ENCODE peak calls at places on chromosomes 11 and 22, in five cellular contexts. Z is GM13977, F is GM23248, T is amniotic stem cell, C is GM23338. V is an unnamed sample.

GRCh38 chr11:21411597-21411996 is 742.2 kb downstream of the NELL1 start:
- DNase-seq in Z (no peak), F (no peak), T (no peak), C (no peak), V (no peak)

GRCh38 chr11:125091877-125092664 is 19.4 kb downstream of the TMEM218 start:
- DNase-seq in Z (no peak), F (no peak), T (no peak), C (no peak), V (no peak)

GRCh38 chr22:39519681-39520053 is 695 bp upstream of the ATF4 start:
- DNase-seq in Z (no peak), F (peak; percentile 89), T (no peak), C (peak; percentile 77), V (no peak)

GRCh38 chr22:41915035-41915782 is at the start of gene SHISA8:
- DNase-seq in Z (peak; percentile 87), F (peak; percentile 71), T (peak; percentile 7), C (peak; percentile 73), V (no peak)

GRCh38 chr11:1226981-1227550 is 4.2 kb downstream of the MUC5B start:
- DNase-seq in Z (no peak), F (peak; percentile 47), T (no peak), C (peak; percentile 71), V (no peak)

GRCh38 chr11:46363455-46363920 is 16.2 kb downstream of the DGKZ start:
- DNase-seq in Z (no peak), F (peak; percentile 72), T (no peak), C (no peak), V (no peak)

GRCh38 chr11:122748968-122749687 is 89.2 kb upstream of the CRTAM start:
- DNase-seq in Z (peak; percentile 74), F (peak; percentile 97), T (peak; percentile 81), C (no peak), V (peak; percentile 42)

GRCh38 chr11:57214087-57214395 is 23.0 kb downstream of the APLNR start:
- DNase-seq in Z (no peak), F (peak; percentile 26), T (no peak), C (no peak), V (no peak)

GRCh38 chr11:95937358-95937757 is 13.5 kb upstream of the MTMR2 start:
- DNase-seq in Z (no peak), F (peak; percentile 27), T (no peak), C (no peak), V (no peak)

GRCh38 chr11:15011741-15012140 is 39.6 kb upstream of the CALCA start:
- DNase-seq in Z (no peak), F (no peak), T (no peak), C (no peak), V (no peak)

GRCh38 chr11:34502949-34503348 is 10.6 kb downstream of the ELF5 start:
- DNase-seq in Z (no peak), F (peak; percentile 28), T (no peak), C (no peak), V (no peak)

GRCh38 chr11:59283825-59284772 is 71.4 kb upstream of the MPEG1 start:
- DNase-seq in Z (peak; percentile 52), F (peak; percentile 68), T (peak; percentile 40), C (peak; percentile 75), V (peak; percentile 46)

GRCh38 chr22:47361247-47361646 is 598.8 kb downstream of the TBC1D22A start:
- DNase-seq in Z (no peak), F (no peak), T (no peak), C (no peak), V (no peak)

GRCh38 chr11:77407613-77408012 is 66.3 kb downstream of the PAK1 start:
- DNase-seq in Z (no peak), F (peak; percentile 97), T (peak; percentile 80), C (peak; percentile 21), V (peak; percentile 64)

GRCh38 chr11:73761403-73761945 is 600 bp upstream of the RAB6A start:
- DNase-seq in Z (no peak), F (no peak), T (no peak), C (no peak), V (no peak)

GRCh38 chr11:56841210-56841810 is 92.8 kb upstream of the OR9G4 start:
- DNase-seq in Z (peak; percentile 34), F (peak; percentile 78), T (peak; percentile 42), C (peak; percentile 82), V (peak; percentile 78)

GRCh38 chr22:31223786-31224191 is 11.7 kb downstream of the LIMK2 start:
- DNase-seq in Z (no peak), F (no peak), T (no peak), C (no peak), V (no peak)

GRCh38 chr11:46210133-46210636 is 67.3 kb upstream of the CREB3L1 start:
- DNase-seq in Z (peak; percentile 44), F (peak; percentile 95), T (no peak), C (no peak), V (no peak)

GRCh38 chr22:24942301-24942700 is 4.2 kb downstream of the LHFPL7 start:
- DNase-seq in Z (no peak), F (no peak), T (no peak), C (no peak), V (no peak)

GRCh38 chr22:24002272-24002671 is 3.0 kb downstream of the GSTT4 start:
- DNase-seq in Z (peak; percentile 18), F (no peak), T (no peak), C (no peak), V (no peak)

GRCh38 chr11:47177229-47177845 is 658 bp upstream of the ARFGAP2 start:
- DNase-seq in Z (peak; percentile 89), F (peak; percentile 92), T (peak; percentile 66), C (peak; percentile 79), V (peak; percentile 71)

GRCh38 chr11:108508653-108509593 is 10.7 kb upstream of the POGLUT3 start:
- DNase-seq in Z (no peak), F (no peak), T (no peak), C (no peak), V (no peak)

V was measured in kidney glomerular epithelial cell.